ENCODE peak calls at places on chromosomes 3 and 15, in four cellular contexts. One of them, this sample, is unnamed.

GRCh38 chr3:40877651-40878463 is 321.4 kb upstream of the CTNNB1 start:
- DNase-seq in GM13976: no peak
- DNase-seq in BE2C: no peak
- DNase-seq in lung: peak; percentile 72
- DNase-seq in this sample: peak; percentile 76

GRCh38 chr15:78092111-78093041 is at the start of gene SH2D7:
- DNase-seq in GM13976: no peak
- DNase-seq in BE2C: peak; percentile 35
- DNase-seq in lung: no peak
- DNase-seq in this sample: no peak

GRCh38 chr3:23019596-23020300 is 183.4 kb upstream of the UBE2E2 start:
- DNase-seq in GM13976: no peak
- DNase-seq in BE2C: no peak
- DNase-seq in lung: no peak
- DNase-seq in this sample: peak; percentile 67

GRCh38 chr15:32743411-32744145 is 25.8 kb downstream of the GREM1 start:
- DNase-seq in GM13976: no peak
- DNase-seq in BE2C: no peak
- DNase-seq in lung: no peak
- DNase-seq in this sample: peak; percentile 39

GRCh38 chr3:184154909-184155643 is at the start of gene DVL3:
- DNase-seq in GM13976: peak; percentile 94
- DNase-seq in BE2C: peak; percentile 66
- DNase-seq in lung: peak; percentile 57
- DNase-seq in this sample: peak; percentile 57

GRCh38 chr3:184068344-184068743 is 15.5 kb downstream of the HTR3C start:
- DNase-seq in GM13976: no peak
- DNase-seq in BE2C: no peak
- DNase-seq in lung: no peak
- DNase-seq in this sample: no peak

GRCh38 chr3:29903600-29903999 is 622.7 kb downstream of the RBMS3 start:
- DNase-seq in GM13976: no peak
- DNase-seq in BE2C: no peak
- DNase-seq in lung: no peak
- DNase-seq in this sample: no peak

GRCh38 chr3:194686816-194687637 is 1.3 kb downstream of the FAM43A start:
- DNase-seq in GM13976: peak; percentile 51
- DNase-seq in BE2C: peak; percentile 73
- DNase-seq in lung: peak; percentile 35
- DNase-seq in this sample: peak; percentile 71

GRCh38 chr3:46449755-46450552 is 14.8 kb downstream of the LTF start:
- DNase-seq in GM13976: no peak
- DNase-seq in BE2C: peak; percentile 24
- DNase-seq in lung: no peak
- DNase-seq in this sample: no peak

GRCh38 chr3:107710851-107711250 is 188.1 kb downstream of the BBX start:
- DNase-seq in GM13976: no peak
- DNase-seq in BE2C: no peak
- DNase-seq in lung: peak; percentile 51
- DNase-seq in this sample: peak; percentile 35

GRCh38 chr3:44883999-44884431 is 9.6 kb downstream of the TGM4 start:
- DNase-seq in GM13976: no peak
- DNase-seq in BE2C: no peak
- DNase-seq in lung: no peak
- DNase-seq in this sample: peak; percentile 99

GRCh38 chr3:170368921-170369320 is 11.4 kb downstream of the SKIL start:
- DNase-seq in GM13976: no peak
- DNase-seq in BE2C: no peak
- DNase-seq in lung: no peak
- DNase-seq in this sample: no peak
- TF ChIP-seq CTCF in GM13976: no peak
- TF ChIP-seq CTCF in BE2C: peak; percentile 47
- TF ChIP-seq CTCF in lung: no peak
- TF ChIP-seq CTCF in this sample: peak; percentile 36

GRCh38 chr3:53809267-53809666 is 37.0 kb downstream of the CHDH start:
- DNase-seq in GM13976: no peak
- DNase-seq in BE2C: no peak
- DNase-seq in lung: no peak
- DNase-seq in this sample: no peak
- TF ChIP-seq CTCF in GM13976: no peak
- TF ChIP-seq CTCF in BE2C: no peak
- TF ChIP-seq CTCF in lung: no peak
- TF ChIP-seq CTCF in this sample: no peak

GRCh38 chr3:147616998-147617619 is 207.9 kb downstream of the ZIC1 start:
- DNase-seq in GM13976: no peak
- DNase-seq in BE2C: no peak
- DNase-seq in lung: no peak
- DNase-seq in this sample: peak; percentile 25
- TF ChIP-seq CTCF in GM13976: no peak
- TF ChIP-seq CTCF in BE2C: peak; percentile 50
- TF ChIP-seq CTCF in lung: no peak
- TF ChIP-seq CTCF in this sample: peak; percentile 34

DNA sequence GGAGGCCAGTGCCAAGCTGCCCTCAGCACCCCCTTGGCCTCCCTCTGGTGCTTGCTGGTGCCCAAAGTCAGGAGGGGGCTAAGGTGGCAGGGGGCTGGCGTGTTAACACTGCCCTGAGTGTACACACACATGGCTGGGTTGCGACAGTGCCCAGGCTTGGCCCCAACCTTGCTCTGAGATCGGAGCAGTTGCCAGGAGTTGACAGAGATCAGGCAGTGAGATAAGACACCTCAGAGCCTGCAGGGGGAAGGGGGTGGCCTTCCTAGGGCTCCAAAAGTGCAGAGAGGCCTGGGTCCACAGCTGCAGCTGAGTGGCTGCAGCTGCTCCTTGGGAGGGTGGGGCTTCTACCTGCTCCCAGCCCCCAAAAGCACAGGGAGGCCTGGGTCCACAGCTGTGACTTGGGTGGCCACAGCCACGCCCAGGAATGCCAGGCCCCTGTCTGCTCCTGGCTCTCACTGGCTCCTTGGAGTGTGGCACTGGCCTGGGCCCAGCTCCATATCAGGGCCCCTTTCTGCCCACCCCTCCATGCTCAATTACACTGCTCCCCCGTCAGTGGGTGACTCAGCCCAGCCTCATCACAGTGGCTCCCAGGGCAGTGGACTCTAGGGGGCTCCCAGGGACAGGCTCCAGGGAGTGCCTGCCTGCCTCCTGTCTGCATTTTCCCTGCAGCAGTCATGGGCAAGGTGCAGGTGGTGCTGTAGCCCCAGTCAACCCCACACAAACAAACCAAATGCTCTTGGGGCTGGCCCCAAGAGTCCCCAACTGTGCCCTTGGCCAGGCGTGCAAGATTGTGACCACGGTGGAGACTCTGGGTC is 56.4 kb upstream of the C15orf39 start:
- DNase-seq in GM13976: no peak
- DNase-seq in BE2C: peak; percentile 31
- DNase-seq in lung: no peak
- DNase-seq in this sample: no peak
- TF ChIP-seq CTCF in GM13976: no peak
- TF ChIP-seq CTCF in BE2C: peak; percentile 6
- TF ChIP-seq CTCF in lung: no peak
- TF ChIP-seq CTCF in this sample: no peak

GRCh38 chr3:113628788-113629187 is 67.7 kb downstream of the USF3 start:
- DNase-seq in GM13976: no peak
- DNase-seq in BE2C: no peak
- DNase-seq in lung: no peak
- DNase-seq in this sample: no peak

GRCh38 chr3:113623827-113624226 is 72.6 kb downstream of the USF3 start:
- DNase-seq in GM13976: no peak
- DNase-seq in BE2C: no peak
- DNase-seq in lung: no peak
- DNase-seq in this sample: no peak

GRCh38 chr3:113625724-113626348 is 70.6 kb downstream of the USF3 start:
- DNase-seq in GM13976: no peak
- DNase-seq in BE2C: no peak
- DNase-seq in lung: no peak
- DNase-seq in this sample: no peak

GRCh38 chr3:113628316-113628715 is 68.1 kb downstream of the USF3 start:
- DNase-seq in GM13976: no peak
- DNase-seq in BE2C: no peak
- DNase-seq in lung: no peak
- DNase-seq in this sample: no peak

DNA sequence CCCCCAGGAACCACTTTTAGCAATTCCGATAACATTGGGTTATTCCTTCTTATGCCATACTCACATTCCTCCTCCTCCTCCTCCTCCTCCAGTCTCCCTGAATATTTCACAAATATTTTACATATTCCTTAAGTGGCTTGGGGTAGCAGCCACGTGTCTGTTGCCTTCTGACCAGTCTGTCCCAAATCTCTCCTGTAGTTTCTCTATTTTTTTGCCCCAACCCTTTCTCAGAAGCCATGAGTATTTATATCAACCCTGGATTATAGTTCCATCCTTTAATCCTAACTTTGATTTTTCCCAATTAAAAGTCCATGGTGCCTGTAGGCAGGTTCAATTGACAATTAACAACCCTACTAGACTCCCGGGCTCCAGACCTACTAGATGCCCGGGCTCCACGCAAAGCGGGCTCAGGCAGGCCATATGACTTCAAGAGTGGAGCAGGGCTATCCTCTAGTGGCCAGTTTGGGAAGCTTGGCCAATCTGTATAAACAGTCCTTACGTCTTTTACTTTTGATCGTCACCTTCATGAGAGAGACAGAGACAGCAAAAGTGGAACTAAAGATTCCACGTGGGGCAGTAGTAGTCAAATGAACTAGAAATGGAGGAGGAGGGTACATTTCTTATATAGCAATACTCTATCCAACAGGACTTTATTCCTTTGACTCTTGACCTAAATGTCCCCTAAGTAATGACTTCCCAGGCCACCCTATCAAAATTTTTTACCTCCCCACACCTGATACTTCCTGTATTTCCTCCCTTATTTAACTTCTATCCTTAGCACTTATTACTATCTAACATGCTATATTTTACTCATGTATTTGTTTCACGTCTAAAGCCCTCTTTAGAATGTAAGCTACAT is 69.7 kb downstream of the USF3 start:
- DNase-seq in GM13976: peak; percentile 58
- DNase-seq in BE2C: peak; percentile 47
- DNase-seq in lung: peak; percentile 38
- DNase-seq in this sample: peak; percentile 71
- TF ChIP-seq CTCF in GM13976: peak; percentile 41
- TF ChIP-seq CTCF in BE2C: peak; percentile 98
- TF ChIP-seq CTCF in lung: peak; percentile 60
- TF ChIP-seq CTCF in this sample: peak; percentile 96

DNA sequence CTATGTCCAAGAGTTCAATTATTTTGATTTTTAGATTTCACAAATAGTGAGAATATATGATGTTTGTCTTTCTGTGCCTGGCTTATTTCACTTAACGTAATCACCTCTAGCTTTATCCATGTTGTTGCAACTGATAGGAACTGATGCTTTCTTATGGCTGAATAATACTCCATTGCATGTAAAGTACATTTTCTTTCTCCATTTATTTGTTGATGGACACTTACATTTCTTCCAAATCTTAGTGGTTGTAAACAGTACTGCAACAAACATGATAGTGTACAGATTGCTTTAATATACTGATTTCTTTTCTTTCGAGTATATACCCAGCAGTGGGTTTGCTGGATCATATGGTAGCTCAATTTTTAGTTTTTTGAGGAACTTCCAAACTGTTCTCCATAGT is 600.6 kb upstream of the SEMA6D start:
- DNase-seq in GM13976: no peak
- DNase-seq in BE2C: no peak
- DNase-seq in lung: no peak
- DNase-seq in this sample: no peak
- TF ChIP-seq CTCF in GM13976: no peak
- TF ChIP-seq CTCF in BE2C: no peak
- TF ChIP-seq CTCF in lung: no peak
- TF ChIP-seq CTCF in this sample: peak; percentile 6

GRCh38 chr3:117439812-117440211 is 730.2 kb downstream of the TUSC7 start:
- DNase-seq in GM13976: no peak
- DNase-seq in BE2C: peak; percentile 52
- DNase-seq in lung: no peak
- DNase-seq in this sample: peak; percentile 21
- TF ChIP-seq CTCF in GM13976: no peak
- TF ChIP-seq CTCF in BE2C: peak; percentile 74
- TF ChIP-seq CTCF in lung: no peak
- TF ChIP-seq CTCF in this sample: no peak

This sample was measured in cardiac fibroblast.